ENCODE peak calls at places on chromosomes 16 and 17, in seven cellular contexts. W is A549, J is dorsolateral prefrontal cortex, O is BJ, E is ascending aorta, H is adrenal gland, R is AG09309. K is an unnamed sample.

GRCh38 chr16:57150682-57151330 is 35.0 kb downstream of the PSME3IP1 start:
- DNase-seq in W (no peak), J (no peak), O (no peak), E (no peak), H (no peak), R (no peak), K (no peak)

GRCh38 chr17:42329025-42329976 is 41.0 kb downstream of the STAT5A start:
- DNase-seq in W (peak; percentile 95), J (no peak), O (peak; percentile 52), E (no peak), H (no peak), R (no peak), K (no peak)

GRCh38 chr16:57130950-57131321 is 38.6 kb downstream of the CPNE2 start:
- DNase-seq in W (no peak), J (no peak), O (no peak), E (no peak), H (no peak), R (no peak), K (no peak)

GRCh38 chr16:57807968-57808528 is 5.8 kb upstream of the KIFC3 start:
- DNase-seq in W (peak; percentile 98), J (peak; percentile 50), O (peak; percentile 96), E (no peak), H (peak; percentile 72), R (peak; percentile 95), K (peak; percentile 81)

GRCh38 chr17:34598161-34598776 is 18.9 kb downstream of the TMEM132E start:
- DNase-seq in W (no peak), J (peak; percentile 67), O (no peak), E (no peak), H (no peak), R (no peak), K (no peak)

GRCh38 chr17:58986005-58986404 is 120.7 kb downstream of the TRIM37 start:
- DNase-seq in W (no peak), J (no peak), O (no peak), E (no peak), H (no peak), R (no peak), K (no peak)

GRCh38 chr17:74852237-74853047 is 7.2 kb downstream of the GRIN2C start:
- DNase-seq in W (no peak), J (no peak), O (no peak), E (no peak), H (no peak), R (no peak), K (peak; percentile 85)

GRCh38 chr16:28181557-28181914 is 30.2 kb downstream of the XPO6 start:
- DNase-seq in W (peak; percentile 71), J (no peak), O (peak; percentile 84), E (no peak), H (peak; percentile 53), R (peak; percentile 79), K (no peak)

GRCh38 chr16:9682320-9682719 is 499.9 kb downstream of the GRIN2A start:
- DNase-seq in W (no peak), J (no peak), O (no peak), E (no peak), H (no peak), R (no peak), K (no peak)

GRCh38 chr17:69761767-69762321 is 313.2 kb upstream of the KCNJ16 start:
- DNase-seq in W (peak; percentile 96), J (no peak), O (peak; percentile 98), E (no peak), H (no peak), R (peak; percentile 94), K (no peak)

GRCh38 chr17:1703063-1703462 is 7.1 kb downstream of the TLCD2 start:
- DNase-seq in W (no peak), J (no peak), O (no peak), E (no peak), H (no peak), R (no peak), K (no peak)

GRCh38 chr17:1693339-1693738 is 8.7 kb upstream of the PRPF8 start:
- DNase-seq in W (no peak), J (no peak), O (no peak), E (no peak), H (no peak), R (no peak), K (no peak)

GRCh38 chr17:1695365-1695764 is 10.7 kb upstream of the PRPF8 start:
- DNase-seq in W (no peak), J (no peak), O (no peak), E (no peak), H (no peak), R (no peak), K (peak; percentile 63)

DNA sequence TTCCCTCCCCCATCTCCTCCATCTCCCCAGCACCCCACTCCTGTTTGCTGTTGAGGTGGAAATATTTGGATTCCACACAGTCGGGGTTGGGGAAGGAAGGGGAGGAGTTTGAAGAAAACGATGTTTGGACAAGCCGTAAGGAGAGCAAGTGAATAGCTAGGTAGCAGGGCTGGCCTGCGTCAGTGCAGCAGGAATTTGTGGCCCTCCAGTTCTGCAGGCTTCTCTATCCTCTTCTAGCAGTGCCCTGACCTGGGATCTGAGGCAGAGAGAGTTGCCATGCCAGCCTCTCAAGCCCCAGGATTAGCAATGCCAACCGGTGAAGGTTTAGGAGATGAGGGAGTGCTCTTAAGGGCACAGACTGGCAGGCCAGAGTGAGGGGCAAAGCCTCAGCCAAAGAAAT is 12.5 kb downstream of the TLCD2 start:
- DNase-seq in W (no peak), J (no peak), O (no peak), E (no peak), H (no peak), R (no peak), K (no peak)
- TF ChIP-seq CTCF in W (no peak), J (no peak), O (no peak), E (no peak), H (no peak), R (no peak), K (no peak)

GRCh38 chr16:14026572-14026971 is 44.5 kb upstream of the MRTFB start:
- DNase-seq in W (no peak), J (no peak), O (no peak), E (no peak), H (no peak), R (no peak), K (no peak)

GRCh38 chr16:14028207-14028606 is 42.9 kb upstream of the MRTFB start:
- DNase-seq in W (no peak), J (no peak), O (no peak), E (no peak), H (no peak), R (no peak), K (no peak)

GRCh38 chr16:14020141-14020540 is 51.0 kb upstream of the MRTFB start:
- DNase-seq in W (peak; percentile 52), J (no peak), O (no peak), E (no peak), H (no peak), R (no peak), K (no peak)

GRCh38 chr16:14029658-14030057 is 41.5 kb upstream of the MRTFB start:
- DNase-seq in W (no peak), J (peak; percentile 35), O (no peak), E (no peak), H (no peak), R (no peak), K (no peak)

DNA sequence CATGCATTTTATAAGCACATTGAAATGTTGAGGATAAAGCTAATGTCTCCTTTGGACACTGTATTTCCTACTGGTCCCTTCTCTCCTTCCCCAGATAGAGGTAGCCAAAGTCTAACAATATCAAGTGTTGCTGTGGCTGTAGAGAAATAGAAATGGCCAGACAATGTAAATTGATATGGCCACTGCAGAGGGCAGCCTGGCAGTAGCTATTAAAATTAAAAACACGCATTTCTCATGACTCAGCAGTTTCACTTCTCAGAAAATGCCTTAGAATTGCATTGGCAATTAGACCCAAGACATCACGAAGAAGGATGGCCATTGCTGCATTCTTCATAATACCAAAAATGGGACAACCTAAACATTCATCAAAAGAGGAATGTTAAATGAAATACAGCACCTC is 46.8 kb upstream of the MRTFB start:
- DNase-seq in W (no peak), J (no peak), O (no peak), E (no peak), H (no peak), R (no peak), K (no peak)
- TF ChIP-seq CTCF in W (no peak), J (no peak), O (no peak), E (no peak), H (no peak), R (no peak), K (no peak)

DNA sequence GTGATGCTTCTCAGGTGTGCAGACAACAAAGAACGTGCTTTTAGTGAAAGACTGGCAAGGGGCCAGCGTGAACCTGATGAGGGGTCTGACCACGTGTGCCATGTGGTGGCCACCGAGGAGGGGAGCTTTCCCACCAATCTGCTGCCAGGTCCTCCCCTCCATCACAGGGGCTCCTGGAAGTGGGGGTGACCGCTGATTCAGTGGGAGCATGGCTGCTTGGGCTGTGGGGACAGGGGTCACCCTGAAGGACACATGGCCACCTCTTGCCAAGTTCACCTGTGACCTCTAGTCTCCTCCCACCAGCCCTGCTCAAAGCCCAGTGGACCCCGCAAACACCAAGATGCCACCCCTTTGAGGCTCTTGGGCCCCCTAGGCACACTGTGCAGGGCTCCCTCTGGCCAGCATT is 37.9 kb upstream of the MTSS2 start:
- DNase-seq in W (no peak), J (no peak), O (no peak), E (no peak), H (no peak), R (no peak), K (no peak)
- TF ChIP-seq CTCF in W (no peak), J (no peak), O (no peak), E (no peak), H (no peak), R (no peak), K (no peak)

GRCh38 chr17:17647521-17648178 is 33.6 kb upstream of the RAI1 start:
- DNase-seq in W (no peak), J (no peak), O (no peak), E (no peak), H (no peak), R (no peak), K (no peak)
- TF ChIP-seq CTCF in W (no peak), J (no peak), O (no peak), E (no peak), H (no peak), R (no peak), K (no peak)

DNA sequence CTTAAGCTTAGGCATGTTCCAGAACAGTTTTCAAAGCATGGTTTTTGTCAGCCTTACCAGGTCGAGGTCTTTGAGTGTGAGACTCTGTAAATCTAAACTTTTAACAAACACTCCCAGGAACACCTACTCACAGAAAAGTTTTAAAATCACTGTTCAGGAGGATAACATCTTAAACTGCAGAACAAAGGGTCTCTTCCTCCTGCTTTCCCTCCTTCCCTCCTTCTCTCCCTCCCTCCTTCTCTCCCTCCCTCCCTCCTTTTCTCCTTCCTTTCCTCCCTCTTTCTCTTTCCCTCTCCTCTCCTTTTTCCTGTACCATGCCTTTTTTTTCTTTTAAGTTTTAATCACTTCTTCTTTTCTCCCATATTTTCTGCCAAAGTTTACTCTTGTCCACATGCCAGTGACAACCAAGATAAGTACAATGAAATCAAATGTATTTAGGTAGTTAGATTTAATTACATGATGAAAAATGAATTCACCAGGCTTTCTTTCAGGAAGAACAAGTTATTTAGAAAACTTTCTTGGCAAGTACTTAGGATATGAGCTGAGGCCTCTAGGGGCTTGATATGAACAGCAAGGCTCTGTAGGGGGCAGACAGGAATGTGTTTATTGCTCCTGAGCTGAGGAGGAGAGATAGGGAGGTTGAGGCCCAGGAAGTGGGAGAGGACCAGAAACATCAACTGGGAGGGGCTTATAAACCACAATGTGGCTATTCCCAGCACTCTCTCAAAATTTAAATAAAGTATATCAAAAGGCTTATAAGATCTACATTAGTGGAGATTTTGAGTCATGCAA is 153.7 kb upstream of the MAF start:
- DNase-seq in W (no peak), J (no peak), O (no peak), E (no peak), H (no peak), R (no peak), K (no peak)
- TF ChIP-seq CTCF in W (no peak), J (no peak), O (no peak), E (no peak), H (no peak), R (no peak), K (no peak)

GRCh38 chr17:1197781-1198490 is 18.2 kb upstream of the ABR start:
- DNase-seq in W (no peak), J (peak; percentile 72), O (no peak), E (peak; percentile 81), H (peak; percentile 73), R (no peak), K (peak; percentile 85)
- TF ChIP-seq CTCF in W (no peak), J (no peak), O (no peak), E (no peak), H (no peak), R (no peak), K (no peak)